ENCODE peak calls at places on chromosomes 12 and 14, in ten cellular contexts. W is activated CD4-positive, alpha-beta T cell treated with anti-CD3 and anti-CD28 coated beads, Interleukin-2, amount 50 U/mL, for 4 hours; V is NCI-H748 treated with DMSO at 0.1 percent for 48 hours; X is AG08396; E is sciatic nerve; K is stimulated activated naive CD4-positive, alpha-beta T cell treated with Interleukin-2 at 50 U/mL for 16 hours; A is NCI-H1694 treated with DMSO at 0.1 percent for 48 hours; Z is IMR-90; O is islet precursor cell; L is lung. B is an unnamed sample.

GRCh38 chr12:116915326-116915725 is 4.6 kb downstream of the FBXW8 start:
- DNase-seq in W (no peak), V (no peak), X (no peak), E (no peak), K (no peak), A (no peak), Z (no peak), O (no peak), L (no peak), B (no peak)

GRCh38 chr14:73712071-73712506 is 2.1 kb downstream of the PNMA1 start:
- DNase-seq in W (no peak), V (no peak), X (no peak), E (no peak), K (no peak), A (no peak), Z (peak), O (peak), L (no peak), B (no peak)

GRCh38 chr12:82555699-82556098 is 131.0 kb upstream of the TMTC2 start:
- DNase-seq in W (no peak), V (no peak), X (no peak), E (no peak), K (no peak), A (no peak), Z (no peak), O (no peak), L (no peak), B (no peak)

GRCh38 chr12:91109148-91109564 is 2.1 kb downstream of the LUM start:
- DNase-seq in W (peak), V (peak), X (peak), E (peak), K (no peak), A (peak), Z (peak), O (peak), L (peak), B (peak)

GRCh38 chr12:49810159-49810459 is 18.1 kb downstream of the NCKAP5L start:
- DNase-seq in W (no peak), V (no peak), X (no peak), E (no peak), K (no peak), A (no peak), Z (no peak), O (peak), L (no peak), B (no peak)

GRCh38 chr12:46459881-46460545 is 87.4 kb upstream of the SLC38A2 start:
- DNase-seq in W (no peak), V (no peak), X (no peak), E (no peak), K (no peak), A (no peak), Z (no peak), O (no peak), L (no peak), B (no peak)

GRCh38 chr12:481422-481821 is 21.7 kb downstream of the B4GALNT3 start:
- DNase-seq in W (no peak), V (no peak), X (peak), E (no peak), K (no peak), A (peak), Z (peak), O (peak), L (no peak), B (no peak)

GRCh38 chr12:2796187-2796663 is 1.5 kb downstream of the FKBP4 start:
- DNase-seq in W (no peak), V (no peak), X (peak), E (no peak), K (no peak), A (no peak), Z (no peak), O (no peak), L (no peak), B (no peak)

GRCh38 chr14:54108481-54109471 is 152.2 kb upstream of the BMP4 start:
- DNase-seq in W (no peak), V (no peak), X (peak), E (no peak), K (no peak), A (peak), Z (peak), O (no peak), L (no peak), B (no peak)

B was measured in HAP-1.